ENCODE peak calls at places on chromosomes 13 and 19, in nine cellular contexts. One of them, this sample, is unnamed.

GRCh38 chr13:45315520-45316167 is 25.3 kb downstream of the TPT1 start:
- DNase-seq in EL: no peak
- DNase-seq in pons: no peak
- DNase-seq in ovary: no peak
- DNase-seq in activated naive CD8-positive, alpha-beta T cell treated with anti-CD3 and anti-CD28 coated beads, Interleukin-2, amount 50 U/mL, for 24 hours: no peak
- DNase-seq in choroid plexus epithelial cell: no peak
- DNase-seq in AG20443: no peak
- DNase-seq in WTC11: no peak
- DNase-seq in lung: no peak
- DNase-seq in this sample: no peak

GRCh38 chr13:110428281-110428680 is 121.2 kb downstream of the COL4A2 start:
- DNase-seq in EL: no peak
- DNase-seq in pons: no peak
- DNase-seq in ovary: no peak
- DNase-seq in activated naive CD8-positive, alpha-beta T cell treated with anti-CD3 and anti-CD28 coated beads, Interleukin-2, amount 50 U/mL, for 24 hours: no peak
- DNase-seq in choroid plexus epithelial cell: no peak
- DNase-seq in AG20443: no peak
- DNase-seq in WTC11: no peak
- DNase-seq in lung: no peak
- DNase-seq in this sample: no peak

GRCh38 chr13:64591981-64592380 is 2638.2 kb downstream of the PCDH9 start:
- DNase-seq in EL: peak
- DNase-seq in pons: no peak
- DNase-seq in ovary: no peak
- DNase-seq in activated naive CD8-positive, alpha-beta T cell treated with anti-CD3 and anti-CD28 coated beads, Interleukin-2, amount 50 U/mL, for 24 hours: no peak
- DNase-seq in choroid plexus epithelial cell: peak
- DNase-seq in AG20443: peak
- DNase-seq in WTC11: no peak
- DNase-seq in lung: no peak
- DNase-seq in this sample: no peak

GRCh38 chr13:87680298-87680697 is 9.1 kb downstream of the SLITRK5 start:
- DNase-seq in EL: no peak
- DNase-seq in pons: no peak
- DNase-seq in ovary: no peak
- DNase-seq in activated naive CD8-positive, alpha-beta T cell treated with anti-CD3 and anti-CD28 coated beads, Interleukin-2, amount 50 U/mL, for 24 hours: no peak
- DNase-seq in choroid plexus epithelial cell: no peak
- DNase-seq in AG20443: no peak
- DNase-seq in WTC11: no peak
- DNase-seq in lung: no peak
- DNase-seq in this sample: no peak

GRCh38 chr13:31012285-31013024 is 80.0 kb downstream of the TEX26 start:
- DNase-seq in EL: peak
- DNase-seq in pons: no peak
- DNase-seq in ovary: no peak
- DNase-seq in activated naive CD8-positive, alpha-beta T cell treated with anti-CD3 and anti-CD28 coated beads, Interleukin-2, amount 50 U/mL, for 24 hours: no peak
- DNase-seq in choroid plexus epithelial cell: peak
- DNase-seq in AG20443: peak
- DNase-seq in WTC11: no peak
- DNase-seq in lung: no peak
- DNase-seq in this sample: no peak

GRCh38 chr13:47484564-47484963 is 516.5 kb downstream of the SUCLA2 start:
- DNase-seq in EL: peak
- DNase-seq in pons: no peak
- DNase-seq in ovary: no peak
- DNase-seq in activated naive CD8-positive, alpha-beta T cell treated with anti-CD3 and anti-CD28 coated beads, Interleukin-2, amount 50 U/mL, for 24 hours: no peak
- DNase-seq in choroid plexus epithelial cell: peak
- DNase-seq in AG20443: peak
- DNase-seq in WTC11: no peak
- DNase-seq in lung: no peak
- DNase-seq in this sample: no peak

GRCh38 chr19:41774515-41774980 is 19.2 kb downstream of the CEACAM6 start:
- DNase-seq in EL: no peak
- DNase-seq in pons: no peak
- DNase-seq in ovary: no peak
- DNase-seq in activated naive CD8-positive, alpha-beta T cell treated with anti-CD3 and anti-CD28 coated beads, Interleukin-2, amount 50 U/mL, for 24 hours: peak
- DNase-seq in choroid plexus epithelial cell: no peak
- DNase-seq in AG20443: no peak
- DNase-seq in WTC11: no peak
- DNase-seq in lung: peak
- DNase-seq in this sample: peak

GRCh38 chr13:70457474-70457873 is 349.2 kb upstream of the KLHL1 start:
- DNase-seq in EL: no peak
- DNase-seq in pons: no peak
- DNase-seq in ovary: no peak
- DNase-seq in activated naive CD8-positive, alpha-beta T cell treated with anti-CD3 and anti-CD28 coated beads, Interleukin-2, amount 50 U/mL, for 24 hours: no peak
- DNase-seq in choroid plexus epithelial cell: peak
- DNase-seq in AG20443: no peak
- DNase-seq in WTC11: no peak
- DNase-seq in lung: no peak
- DNase-seq in this sample: no peak

GRCh38 chr13:46909037-46909436 is 12.2 kb upstream of the HTR2A start:
- DNase-seq in EL: no peak
- DNase-seq in pons: no peak
- DNase-seq in ovary: no peak
- DNase-seq in activated naive CD8-positive, alpha-beta T cell treated with anti-CD3 and anti-CD28 coated beads, Interleukin-2, amount 50 U/mL, for 24 hours: no peak
- DNase-seq in choroid plexus epithelial cell: no peak
- DNase-seq in AG20443: no peak
- DNase-seq in WTC11: no peak
- DNase-seq in lung: no peak
- DNase-seq in this sample: no peak

GRCh38 chr13:40613192-40613818 is 53.1 kb downstream of the FOXO1 start:
- DNase-seq in EL: no peak
- DNase-seq in pons: peak
- DNase-seq in ovary: no peak
- DNase-seq in activated naive CD8-positive, alpha-beta T cell treated with anti-CD3 and anti-CD28 coated beads, Interleukin-2, amount 50 U/mL, for 24 hours: peak
- DNase-seq in choroid plexus epithelial cell: no peak
- DNase-seq in AG20443: no peak
- DNase-seq in WTC11: no peak
- DNase-seq in lung: no peak
- DNase-seq in this sample: peak

GRCh38 chr13:108269601-108270328 is at the start of gene TNFSF13B:
- DNase-seq in EL: peak
- DNase-seq in pons: peak
- DNase-seq in ovary: peak
- DNase-seq in activated naive CD8-positive, alpha-beta T cell treated with anti-CD3 and anti-CD28 coated beads, Interleukin-2, amount 50 U/mL, for 24 hours: peak
- DNase-seq in choroid plexus epithelial cell: peak
- DNase-seq in AG20443: peak
- DNase-seq in WTC11: peak
- DNase-seq in lung: no peak
- DNase-seq in this sample: no peak

GRCh38 chr13:20702945-20703784 is at the start of gene IL17D:
- DNase-seq in EL: peak
- DNase-seq in pons: no peak
- DNase-seq in ovary: peak
- DNase-seq in activated naive CD8-positive, alpha-beta T cell treated with anti-CD3 and anti-CD28 coated beads, Interleukin-2, amount 50 U/mL, for 24 hours: peak
- DNase-seq in choroid plexus epithelial cell: no peak
- DNase-seq in AG20443: peak
- DNase-seq in WTC11: peak
- DNase-seq in lung: no peak
- DNase-seq in this sample: peak

GRCh38 chr13:37058801-37059135 is 720 bp downstream of the SUPT20H start:
- DNase-seq in EL: no peak
- DNase-seq in pons: no peak
- DNase-seq in ovary: no peak
- DNase-seq in activated naive CD8-positive, alpha-beta T cell treated with anti-CD3 and anti-CD28 coated beads, Interleukin-2, amount 50 U/mL, for 24 hours: peak
- DNase-seq in choroid plexus epithelial cell: peak
- DNase-seq in AG20443: peak
- DNase-seq in WTC11: no peak
- DNase-seq in lung: no peak
- DNase-seq in this sample: peak

GRCh38 chr19:38309615-38310278 is 5.7 kb downstream of the C19orf33 start:
- DNase-seq in EL: no peak
- DNase-seq in pons: no peak
- DNase-seq in ovary: no peak
- DNase-seq in activated naive CD8-positive, alpha-beta T cell treated with anti-CD3 and anti-CD28 coated beads, Interleukin-2, amount 50 U/mL, for 24 hours: no peak
- DNase-seq in choroid plexus epithelial cell: no peak
- DNase-seq in AG20443: no peak
- DNase-seq in WTC11: no peak
- DNase-seq in lung: no peak
- DNase-seq in this sample: no peak

GRCh38 chr19:55832676-55833075 is 877 bp upstream of the NLRP11 start:
- DNase-seq in EL: no peak
- DNase-seq in pons: no peak
- DNase-seq in ovary: no peak
- DNase-seq in activated naive CD8-positive, alpha-beta T cell treated with anti-CD3 and anti-CD28 coated beads, Interleukin-2, amount 50 U/mL, for 24 hours: no peak
- DNase-seq in choroid plexus epithelial cell: no peak
- DNase-seq in AG20443: no peak
- DNase-seq in WTC11: no peak
- DNase-seq in lung: no peak
- DNase-seq in this sample: no peak

GRCh38 chr13:39273953-39274352 is 235.7 kb downstream of the NHLRC3 start:
- DNase-seq in EL: no peak
- DNase-seq in pons: no peak
- DNase-seq in ovary: no peak
- DNase-seq in activated naive CD8-positive, alpha-beta T cell treated with anti-CD3 and anti-CD28 coated beads, Interleukin-2, amount 50 U/mL, for 24 hours: no peak
- DNase-seq in choroid plexus epithelial cell: peak
- DNase-seq in AG20443: no peak
- DNase-seq in WTC11: peak
- DNase-seq in lung: no peak
- DNase-seq in this sample: no peak

This sample was measured in T-cell.